ENCODE peak calls at places on chromosome 17, in eight cellular contexts. Q is activated CD8-positive, alpha-beta memory T cell treated with anti-CD3 and anti-CD28 coated beads, Interleukin-2, amount 10 ng/mL, durations not matched to agents 7 days and 5 days; W is tibial artery; V is AG09309; S is BE2C; E is GM03348; U is ovary; C is RPMI7951. K is an unnamed sample.

GRCh38 chr17:74603032-74603635 is 11.1 kb upstream of the CD300LD start:
- DNase-seq in Q (peak; percentile 67), W (no peak), V (no peak), S (no peak), E (no peak), U (no peak), C (no peak), K (no peak)

GRCh38 chr17:8681175-8681949 is 50.8 kb upstream of the MYH10 start:
- DNase-seq in Q (no peak), W (no peak), V (peak; percentile 54), S (peak; percentile 30), E (peak; percentile 75), U (no peak), C (peak; percentile 80), K (peak; percentile 53)

GRCh38 chr17:47620503-47621245 is 29.0 kb upstream of the KPNB1 start:
- DNase-seq in Q (no peak), W (no peak), V (no peak), S (no peak), E (no peak), U (no peak), C (no peak), K (no peak)

GRCh38 chr17:44324571-44325275 is at the start of gene SLC25A39:
- DNase-seq in Q (peak; percentile 95), W (peak; percentile 97), V (peak; percentile 76), S (peak; percentile 96), E (peak; percentile 98), U (peak; percentile 98), C (peak; percentile 88), K (peak; percentile 96)

GRCh38 chr17:81713556-81714411 is 1.7 kb downstream of the SLC25A10 start:
- DNase-seq in Q (no peak), W (no peak), V (no peak), S (no peak), E (no peak), U (peak; percentile 36), C (peak; percentile 48), K (no peak)

GRCh38 chr17:74868251-74868907 is 4.4 kb downstream of the FDXR start:
- DNase-seq in Q (no peak), W (no peak), V (no peak), S (no peak), E (no peak), U (peak; percentile 46), C (no peak), K (no peak)

GRCh38 chr17:79987890-79988162 is 47.8 kb downstream of the TBC1D16 start:
- DNase-seq in Q (no peak), W (no peak), V (no peak), S (no peak), E (no peak), U (no peak), C (no peak), K (no peak)

GRCh38 chr17:79628861-79629547 is 18.2 kb upstream of the RBFOX3 start:
- DNase-seq in Q (peak; percentile 35), W (peak; percentile 19), V (no peak), S (no peak), E (no peak), U (peak; percentile 1), C (no peak), K (no peak)

GRCh38 chr17:7523033-7523432 is 25.8 kb upstream of the TNFSF12 start:
- DNase-seq in Q (peak; percentile 50), W (no peak), V (no peak), S (no peak), E (no peak), U (no peak), C (peak; percentile 7), K (no peak)